ENCODE peak calls at places on chromosomes 16 and 17, in nine cellular contexts. One of them, this sample, is unnamed.

GRCh38 chr17:19345486-19346350 is 16.8 kb downstream of the B9D1 start:
- DNase-seq in neural crest cell: no peak
- DNase-seq in activated T-cell treated with anti-CD3 and anti-CD28 coated beads for 24 hours: no peak
- DNase-seq in bronchial epithelial cell: no peak
- DNase-seq in GM12865: no peak
- DNase-seq in left kidney: no peak
- DNase-seq in HS-5: no peak
- DNase-seq in AG04450: no peak
- DNase-seq in AG08395: no peak
- DNase-seq in this sample: no peak

GRCh38 chr17:67434061-67434525 is 57.0 kb downstream of the PITPNC1 start:
- DNase-seq in neural crest cell: no peak
- DNase-seq in activated T-cell treated with anti-CD3 and anti-CD28 coated beads for 24 hours: peak
- DNase-seq in bronchial epithelial cell: no peak
- DNase-seq in GM12865: peak
- DNase-seq in left kidney: no peak
- DNase-seq in HS-5: no peak
- DNase-seq in AG04450: no peak
- DNase-seq in AG08395: no peak
- DNase-seq in this sample: peak

GRCh38 chr17:76119409-76120371 is 16.1 kb upstream of the EXOC7 start:
- DNase-seq in neural crest cell: no peak
- DNase-seq in activated T-cell treated with anti-CD3 and anti-CD28 coated beads for 24 hours: no peak
- DNase-seq in bronchial epithelial cell: no peak
- DNase-seq in GM12865: no peak
- DNase-seq in left kidney: peak
- DNase-seq in HS-5: no peak
- DNase-seq in AG04450: no peak
- DNase-seq in AG08395: no peak
- DNase-seq in this sample: no peak

GRCh38 chr17:31095239-31096105 is 695 bp downstream of the NF1 start:
- DNase-seq in neural crest cell: peak
- DNase-seq in activated T-cell treated with anti-CD3 and anti-CD28 coated beads for 24 hours: no peak
- DNase-seq in bronchial epithelial cell: peak
- DNase-seq in GM12865: peak
- DNase-seq in left kidney: peak
- DNase-seq in HS-5: no peak
- DNase-seq in AG04450: no peak
- DNase-seq in AG08395: peak
- DNase-seq in this sample: peak

GRCh38 chr17:77145209-77145608 is 4.4 kb downstream of the SEC14L1 start:
- DNase-seq in neural crest cell: no peak
- DNase-seq in activated T-cell treated with anti-CD3 and anti-CD28 coated beads for 24 hours: no peak
- DNase-seq in bronchial epithelial cell: no peak
- DNase-seq in GM12865: peak
- DNase-seq in left kidney: no peak
- DNase-seq in HS-5: no peak
- DNase-seq in AG04450: no peak
- DNase-seq in AG08395: no peak
- DNase-seq in this sample: no peak

GRCh38 chr17:17693253-17693954 is 12.1 kb downstream of the RAI1 start:
- DNase-seq in neural crest cell: peak
- DNase-seq in activated T-cell treated with anti-CD3 and anti-CD28 coated beads for 24 hours: no peak
- DNase-seq in bronchial epithelial cell: peak
- DNase-seq in GM12865: no peak
- DNase-seq in left kidney: peak
- DNase-seq in HS-5: no peak
- DNase-seq in AG04450: no peak
- DNase-seq in AG08395: no peak
- DNase-seq in this sample: no peak

GRCh38 chr17:29393451-29393850 is 3.3 kb downstream of the TAOK1 start:
- DNase-seq in neural crest cell: no peak
- DNase-seq in activated T-cell treated with anti-CD3 and anti-CD28 coated beads for 24 hours: no peak
- DNase-seq in bronchial epithelial cell: peak
- DNase-seq in GM12865: no peak
- DNase-seq in left kidney: no peak
- DNase-seq in HS-5: no peak
- DNase-seq in AG04450: no peak
- DNase-seq in AG08395: no peak
- DNase-seq in this sample: peak

GRCh38 chr17:75516619-75517276 is 420 bp downstream of the TSEN54 start:
- DNase-seq in neural crest cell: peak
- DNase-seq in activated T-cell treated with anti-CD3 and anti-CD28 coated beads for 24 hours: no peak
- DNase-seq in bronchial epithelial cell: no peak
- DNase-seq in GM12865: peak
- DNase-seq in left kidney: peak
- DNase-seq in HS-5: no peak
- DNase-seq in AG04450: no peak
- DNase-seq in AG08395: no peak
- DNase-seq in this sample: no peak

GRCh38 chr17:48757524-48757961 is 29.0 kb upstream of the HOXB13 start:
- DNase-seq in neural crest cell: no peak
- DNase-seq in activated T-cell treated with anti-CD3 and anti-CD28 coated beads for 24 hours: no peak
- DNase-seq in bronchial epithelial cell: no peak
- DNase-seq in GM12865: no peak
- DNase-seq in left kidney: no peak
- DNase-seq in HS-5: peak
- DNase-seq in AG04450: no peak
- DNase-seq in AG08395: peak
- DNase-seq in this sample: no peak

GRCh38 chr16:19410435-19411153 is 7.1 kb upstream of the TMC5 start:
- DNase-seq in neural crest cell: peak
- DNase-seq in activated T-cell treated with anti-CD3 and anti-CD28 coated beads for 24 hours: no peak
- DNase-seq in bronchial epithelial cell: no peak
- DNase-seq in GM12865: peak
- DNase-seq in left kidney: peak
- DNase-seq in HS-5: no peak
- DNase-seq in AG04450: no peak
- DNase-seq in AG08395: peak
- DNase-seq in this sample: no peak

GRCh38 chr17:1495265-1495664 is 2.8 kb upstream of the MYO1C start:
- DNase-seq in neural crest cell: no peak
- DNase-seq in activated T-cell treated with anti-CD3 and anti-CD28 coated beads for 24 hours: no peak
- DNase-seq in bronchial epithelial cell: no peak
- DNase-seq in GM12865: no peak
- DNase-seq in left kidney: no peak
- DNase-seq in HS-5: no peak
- DNase-seq in AG04450: no peak
- DNase-seq in AG08395: peak
- DNase-seq in this sample: no peak